ENCODE peak calls at places on chromosomes 5 and 9, in six cellular contexts. X, N, I, K, B and G are unnamed samples.
A peak's percentile ranks its signal among the peaks of the same experiment; 100 is the strongest.

GRCh38 chr9:135941288-135941995 is 19.7 kb downstream of the UBAC1 start:
- DNase-seq in X (no peak), N (no peak), I (no peak), K (no peak), B (no peak), G (no peak)

GRCh38 chr5:113240951-113241726 is 193.7 kb downstream of the TSSK1B start:
- DNase-seq in X (no peak), N (no peak), I (no peak), K (no peak), B (no peak), G (no peak)

GRCh38 chr9:124000161-124000783 is 11.3 kb upstream of the LHX2 start:
- DNase-seq in X (no peak), N (no peak), I (no peak), K (no peak), B (no peak), G (peak; percentile 41)

GRCh38 chr9:122058051-122058450 is 35.1 kb downstream of the TTLL11 start:
- DNase-seq in X (no peak), N (no peak), I (no peak), K (no peak), B (no peak), G (no peak)

GRCh38 chr9:123584202-123585176 is 228.5 kb downstream of the CRB2 start:
- DNase-seq in X (no peak), N (no peak), I (no peak), K (no peak), B (no peak), G (no peak)

GRCh38 chr5:113047234-113047633 is 70.6 kb downstream of the DCP2 start:
- DNase-seq in X (no peak), N (no peak), I (no peak), K (peak; percentile 69), B (no peak), G (no peak)

GRCh38 chr5:43646997-43647396 is 44.0 kb downstream of the NNT start:
- DNase-seq in X (no peak), N (no peak), I (no peak), K (peak; percentile 30), B (no peak), G (peak; percentile 44)

GRCh38 chr5:176998828-176999227 is 7.8 kb downstream of the UIMC1 start:
- DNase-seq in X (no peak), N (no peak), I (no peak), K (no peak), B (no peak), G (no peak)

GRCh38 chr5:393846-394275 is 49.1 kb upstream of the EXOC3 start:
- DNase-seq in X (no peak), N (no peak), I (no peak), K (peak; percentile 40), B (no peak), G (no peak)

GRCh38 chr5:66888613-66889012 is 292.4 kb downstream of the MAST4 start:
- DNase-seq in X (no peak), N (no peak), I (no peak), K (no peak), B (no peak), G (no peak)

GRCh38 chr9:121242219-121242954 is 25.6 kb upstream of the GSN start:
- DNase-seq in X (no peak), N (no peak), I (no peak), K (peak; percentile 39), B (no peak), G (no peak)

GRCh38 chr9:83637389-83637788 is 14.4 kb downstream of the IDNK start:
- DNase-seq in X (no peak), N (no peak), I (no peak), K (no peak), B (no peak), G (no peak)

GRCh38 chr9:84382728-84383127 is 42.2 kb upstream of the SLC28A3 start:
- DNase-seq in X (no peak), N (no peak), I (no peak), K (no peak), B (no peak), G (no peak)

GRCh38 chr5:115069087-115069968 is 100.4 kb downstream of the TRIM36 start:
- DNase-seq in X (peak; percentile 37), N (peak; percentile 9), I (peak; percentile 39), K (peak; percentile 61), B (no peak), G (peak; percentile 59)

GRCh38 chr5:100902406-100903035 is 561 bp downstream of the ST8SIA4 start:
- DNase-seq in X (peak; percentile 0), N (no peak), I (no peak), K (no peak), B (no peak), G (no peak)